ENCODE peak calls at places on chromosomes 5 and 9, in eight cellular contexts. H is mammary epithelial cell, X is neuronal stem cell, J is endothelial cell of umbilical vein, N is hepatocyte, A is neural progenitor cell, Z is fibroblast of lung, T is GM23248. P is an unnamed sample.

GRCh38 chr9:90741036-90741435 is 60.6 kb upstream of the SYK start:
- DNase-seq in H (no peak), X (no peak), J (no peak), N (no peak), A (no peak), Z (no peak), T (no peak), P (no peak)

GRCh38 chr5:173232499-173233346 is 2.3 kb downstream of the NKX2-5 start:
- DNase-seq in H (no peak), X (no peak), J (no peak), N (no peak), A (peak; percentile 73), Z (peak; percentile 10), T (peak; percentile 27), P (no peak)

GRCh38 chr5:92552206-92553160 is 1028.5 kb downstream of the NR2F1-AS1 start:
- DNase-seq in H (peak; percentile 93), X (no peak), J (peak; percentile 82), N (peak; percentile 35), A (no peak), Z (peak; percentile 99), T (peak; percentile 96), P (no peak)

GRCh38 chr5:71719092-71719964 is at the start of gene CARTPT:
- DNase-seq in H (peak; percentile 9), X (peak; percentile 63), J (peak; percentile 26), N (peak; percentile 61), A (peak; percentile 89), Z (peak; percentile 18), T (peak; percentile 30), P (no peak)

GRCh38 chr5:181217111-181217804 is 5.8 kb upstream of the TRIM41 start:
- DNase-seq in H (peak; percentile 58), X (peak; percentile 65), J (peak; percentile 47), N (peak; percentile 69), A (peak; percentile 83), Z (peak; percentile 58), T (peak; percentile 86), P (peak; percentile 69)

GRCh38 chr9:129863059-129863690 is 27.9 kb downstream of the USP20 start:
- DNase-seq in H (peak; percentile 9), X (no peak), J (peak; percentile 26), N (no peak), A (no peak), Z (peak; percentile 96), T (no peak), P (peak; percentile 46)

GRCh38 chr5:66169534-66169933 is 25.4 kb downstream of the SREK1 start:
- DNase-seq in H (no peak), X (no peak), J (no peak), N (no peak), A (no peak), Z (no peak), T (no peak), P (no peak)

GRCh38 chr9:95989304-95989703 is 113.8 kb downstream of the ERCC6L2 start:
- DNase-seq in H (peak; percentile 2), X (no peak), J (no peak), N (no peak), A (no peak), Z (no peak), T (peak; percentile 59), P (no peak)

GRCh38 chr9:21964925-21965385 is 29.2 kb downstream of the CDKN2A start:
- DNase-seq in H (peak; percentile 54), X (no peak), J (peak; percentile 27), N (peak; percentile 54), A (peak; percentile 22), Z (peak; percentile 62), T (peak; percentile 63), P (no peak)

GRCh38 chr5:98793223-98793622 is 19.8 kb downstream of the RGMB start:
- DNase-seq in H (no peak), X (no peak), J (no peak), N (no peak), A (no peak), Z (no peak), T (peak; percentile 1), P (no peak)

GRCh38 chr5:73596705-73597328 is 29.2 kb upstream of the ARHGEF28 start:
- DNase-seq in H (no peak), X (peak; percentile 36), J (peak; percentile 39), N (peak; percentile 63), A (peak; percentile 81), Z (peak; percentile 23), T (peak; percentile 61), P (no peak)

GRCh38 chr9:133943781-133944745 is 48.1 kb downstream of the VAV2 start:
- DNase-seq in H (peak; percentile 72), X (peak; percentile 56), J (no peak), N (no peak), A (peak; percentile 82), Z (peak; percentile 80), T (no peak), P (no peak)

GRCh38 chr9:108047264-108047663 is 557.7 kb upstream of the KLF4 start:
- DNase-seq in H (peak; percentile 72), X (no peak), J (no peak), N (no peak), A (no peak), Z (peak; percentile 88), T (no peak), P (peak; percentile 38)

GRCh38 chr5:141883184-141883947 is 5.2 kb upstream of the PCDH1 start:
- DNase-seq in H (peak; percentile 28), X (peak; percentile 73), J (peak; percentile 31), N (peak; percentile 70), A (peak; percentile 89), Z (no peak), T (peak; percentile 63), P (no peak)

GRCh38 chr9:108755979-108756378 is 99.8 kb downstream of the ACTL7B start:
- DNase-seq in H (no peak), X (no peak), J (no peak), N (no peak), A (no peak), Z (no peak), T (no peak), P (no peak)

GRCh38 chr9:31071606-31072286 is 1312.7 kb upstream of the ACO1 start:
- DNase-seq in H (no peak), X (no peak), J (no peak), N (no peak), A (no peak), Z (no peak), T (no peak), P (no peak)
- H3K4me1 ChIP-seq in H (no peaks in the 10 kb centered on the region), X (no peaks in the 10 kb centered on the region), J (no peaks in the 10 kb centered on the region), N (no peaks in the 10 kb centered on the region), A (no peaks in the 10 kb centered on the region), Z (no peaks in the 10 kb centered on the region), T (no peaks in the 10 kb centered on the region), P (no peaks in the 10 kb centered on the region)

DNA sequence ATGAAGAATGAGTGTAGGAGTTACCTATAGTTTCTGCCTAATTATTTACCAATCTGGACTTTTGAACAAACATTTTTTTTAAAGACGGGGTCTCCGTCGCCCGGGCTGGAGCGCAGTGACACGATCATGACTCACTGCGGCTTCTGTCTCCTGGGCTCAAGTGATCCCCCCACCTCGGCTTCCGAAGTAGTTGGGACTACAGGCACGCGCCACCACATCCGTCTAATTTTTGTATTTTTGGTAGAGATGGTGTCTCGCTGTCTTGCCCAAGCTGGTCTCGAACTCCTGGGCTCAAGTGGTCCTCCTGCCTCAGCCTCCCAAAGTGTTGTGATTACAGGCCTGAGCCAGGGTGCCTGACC is 1.5 kb downstream of the CTNNA1 start:
- DNase-seq in H (peak; percentile 35), X (no peak), J (no peak), N (peak; percentile 44), A (no peak), Z (peak; percentile 63), T (peak; percentile 61), P (peak; percentile 59)
- H3K4me3 ChIP-seq in H (peak overlapping the region; percentile 88), X (no peak overlapping the region), J (peak overlapping the region; percentile 94), N (peak overlapping the region; percentile 98), A (peak overlapping the region; percentile 72), Z (peak overlapping the region; percentile 89), T (peak overlapping the region; percentile 96), P (peak overlapping the region; percentile 60)

GRCh38 chr9:136455043-136456002 is 15.7 kb upstream of the INPP5E start:
- DNase-seq in H (no peak), X (no peak), J (no peak), N (no peak), A (no peak), Z (no peak), T (no peak), P (no peak)

GRCh38 chr9:136451221-136451877 is 11.7 kb upstream of the INPP5E start:
- DNase-seq in H (no peak), X (no peak), J (no peak), N (no peak), A (no peak), Z (no peak), T (no peak), P (no peak)

GRCh38 chr9:136454026-136454796 is 14.6 kb upstream of the INPP5E start:
- DNase-seq in H (no peak), X (no peak), J (no peak), N (no peak), A (no peak), Z (no peak), T (no peak), P (no peak)

GRCh38 chr9:136456257-136456656 is 16.6 kb upstream of the INPP5E start:
- DNase-seq in H (no peak), X (no peak), J (no peak), N (no peak), A (no peak), Z (no peak), T (no peak), P (no peak)

DNA sequence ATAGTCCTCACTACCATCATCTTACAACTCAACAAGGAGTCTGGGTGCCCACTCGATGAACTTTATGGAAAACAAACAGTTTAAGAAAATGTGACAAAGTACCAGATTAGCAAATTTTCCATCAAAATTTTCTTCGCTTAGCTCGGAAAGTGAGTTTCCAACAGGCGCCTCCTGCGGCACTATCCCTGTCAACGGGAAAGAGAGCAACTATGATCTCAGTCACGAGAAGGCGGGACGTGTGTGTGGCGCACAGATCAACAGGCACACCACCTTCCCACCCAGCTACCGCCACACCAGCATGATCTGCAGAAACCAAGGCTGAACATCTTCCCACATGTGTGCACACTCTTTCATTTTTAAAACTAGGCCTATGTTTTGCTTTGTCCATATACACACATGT is 13.7 kb upstream of the INPP5E start:
- DNase-seq in H (no peak), X (no peak), J (no peak), N (no peak), A (no peak), Z (no peak), T (no peak), P (no peak)
- H2AFZ ChIP-seq in H (no peak overlapping the region), X (no peak overlapping the region), J (no peak overlapping the region), N (no peak overlapping the region), A (no peak overlapping the region), Z (no peak overlapping the region), T (no peak overlapping the region), P (no peak overlapping the region)

GRCh38 chr5:96884995-96885394 is 8.7 kb downstream of the ERAP2 start:
- DNase-seq in H (no peak), X (no peak), J (no peak), N (no peak), A (no peak), Z (no peak), T (no peak), P (no peak)

GRCh38 chr5:96876292-96876850 is at the start of gene ERAP2:
- DNase-seq in H (peak; percentile 51), X (no peak), J (peak; percentile 85), N (peak; percentile 25), A (no peak), Z (peak; percentile 63), T (peak; percentile 72), P (peak; percentile 60)

GRCh38 chr5:96881511-96882115 is 5.3 kb downstream of the ERAP2 start:
- DNase-seq in H (peak; percentile 69), X (no peak), J (peak; percentile 88), N (peak; percentile 56), A (no peak), Z (peak; percentile 96), T (peak; percentile 66), P (peak; percentile 62)

GRCh38 chr5:96883871-96884270 is 7.6 kb downstream of the ERAP2 start:
- DNase-seq in H (no peak), X (no peak), J (no peak), N (no peak), A (no peak), Z (no peak), T (no peak), P (no peak)

GRCh38 chr5:96880402-96881164 is 4.3 kb downstream of the ERAP2 start:
- DNase-seq in H (peak; percentile 78), X (no peak), J (peak; percentile 88), N (no peak), A (no peak), Z (peak; percentile 75), T (peak; percentile 86), P (peak; percentile 72)
- H3K4me1 ChIP-seq in H (peaks cover 28% of the 10 kb centered on the region), X (peaks cover 9% of the 10 kb centered on the region), J (peaks cover 47% of the 10 kb centered on the region), N (peaks cover 4% of the 10 kb centered on the region), A (no peaks in the 10 kb centered on the region), Z (peaks cover 5% of the 10 kb centered on the region), T (peaks cover 31% of the 10 kb centered on the region), P (peaks cover 34% of the 10 kb centered on the region)